ENCODE peak calls at places on chromosomes 7 and 10, in seven cellular contexts. One of them, this sample, is unnamed. For H3K9me3 and H3K4me1, the result is how much of the 10 kb centered on the place peaks cover.

GRCh38 chr7:96410440-96410839 is 88.5 kb upstream of the SLC25A13 start:
- DNase-seq in neural progenitor cell: no peak
- DNase-seq in right lobe of liver: no peak
- DNase-seq in upper lobe of left lung: no peak
- DNase-seq in kidney: no peak
- DNase-seq in A549: no peak
- DNase-seq in tibial nerve: no peak
- DNase-seq in this sample: no peak

GRCh38 chr7:133061357-133061756 is 20.5 kb downstream of the CHCHD3 start:
- DNase-seq in upper lobe of left lung: no peak
- DNase-seq in A549: no peak
- DNase-seq in kidney: no peak
- DNase-seq in neural progenitor cell: no peak
- DNase-seq in tibial nerve: no peak
- DNase-seq in right lobe of liver: no peak
- DNase-seq in this sample: no peak

GRCh38 chr10:92112462-92112861 is 178.4 kb downstream of the CPEB3 start:
- DNase-seq in neural progenitor cell: no peak
- DNase-seq in right lobe of liver: no peak
- DNase-seq in tibial nerve: no peak
- DNase-seq in upper lobe of left lung: no peak
- DNase-seq in kidney: no peak
- DNase-seq in A549: no peak
- DNase-seq in this sample: no peak

GRCh38 chr10:63210611-63211196 is 77.6 kb downstream of the NRBF2 start:
- DNase-seq in kidney: no peak
- DNase-seq in A549: no peak
- DNase-seq in tibial nerve: no peak
- DNase-seq in right lobe of liver: no peak
- DNase-seq in upper lobe of left lung: no peak
- DNase-seq in neural progenitor cell: no peak
- DNase-seq in this sample: no peak

GRCh38 chr7:106755641-106756040 is 94.7 kb upstream of the CCDC71L start:
- DNase-seq in right lobe of liver: no peak
- DNase-seq in A549: no peak
- DNase-seq in kidney: no peak
- DNase-seq in tibial nerve: no peak
- DNase-seq in neural progenitor cell: no peak
- DNase-seq in upper lobe of left lung: no peak
- DNase-seq in this sample: no peak

GRCh38 chr7:48296976-48297375 is 125.7 kb downstream of the ABCA13 start:
- DNase-seq in upper lobe of left lung: no peak
- DNase-seq in A549: no peak
- DNase-seq in kidney: no peak
- DNase-seq in right lobe of liver: no peak
- DNase-seq in tibial nerve: no peak
- DNase-seq in neural progenitor cell: no peak
- DNase-seq in this sample: no peak

GRCh38 chr7:136956671-136957070 is 88.2 kb downstream of the CHRM2 start:
- DNase-seq in upper lobe of left lung: no peak
- DNase-seq in right lobe of liver: no peak
- DNase-seq in kidney: no peak
- DNase-seq in tibial nerve: no peak
- DNase-seq in neural progenitor cell: no peak
- DNase-seq in A549: no peak
- DNase-seq in this sample: no peak

GRCh38 chr7:32616625-32617024 is 121.3 kb downstream of the AVL9 start:
- DNase-seq in kidney: no peak
- DNase-seq in neural progenitor cell: no peak
- DNase-seq in upper lobe of left lung: no peak
- DNase-seq in tibial nerve: peak
- DNase-seq in A549: peak
- DNase-seq in right lobe of liver: no peak
- DNase-seq in this sample: peak

GRCh38 chr7:137488038-137488437 is 144.5 kb upstream of the PTN start:
- DNase-seq in A549: no peak
- DNase-seq in upper lobe of left lung: no peak
- DNase-seq in kidney: no peak
- DNase-seq in right lobe of liver: no peak
- DNase-seq in tibial nerve: no peak
- DNase-seq in neural progenitor cell: no peak
- DNase-seq in this sample: no peak

GRCh38 chr7:22675917-22676343 is 51.1 kb upstream of the IL6 start:
- DNase-seq in kidney: no peak
- DNase-seq in neural progenitor cell: no peak
- DNase-seq in A549: no peak
- DNase-seq in tibial nerve: no peak
- DNase-seq in right lobe of liver: no peak
- DNase-seq in upper lobe of left lung: no peak
- DNase-seq in this sample: no peak

GRCh38 chr10:19498348-19499290 is 317.6 kb upstream of the PLXDC2 start:
- DNase-seq in kidney: no peak
- DNase-seq in neural progenitor cell: no peak
- DNase-seq in right lobe of liver: no peak
- DNase-seq in tibial nerve: peak
- DNase-seq in A549: no peak
- DNase-seq in upper lobe of left lung: no peak
- DNase-seq in this sample: no peak

GRCh38 chr7:105782391-105783063 is 93.9 kb downstream of the ATXN7L1 start:
- DNase-seq in upper lobe of left lung: no peak
- DNase-seq in tibial nerve: peak
- DNase-seq in right lobe of liver: no peak
- DNase-seq in kidney: no peak
- DNase-seq in A549: peak
- DNase-seq in neural progenitor cell: no peak
- DNase-seq in this sample: peak

GRCh38 chr7:68381731-68382130 is 1216.5 kb upstream of the AUTS2 start:
- DNase-seq in tibial nerve: no peak
- DNase-seq in A549: no peak
- DNase-seq in neural progenitor cell: no peak
- DNase-seq in kidney: no peak
- DNase-seq in right lobe of liver: no peak
- DNase-seq in upper lobe of left lung: no peak
- DNase-seq in this sample: no peak
- H3K9me3 ChIP-seq in tibial nerve: under half
- H3K9me3 ChIP-seq in A549: under half
- H3K9me3 ChIP-seq in neural progenitor cell: under half
- H3K9me3 ChIP-seq in kidney: under half
- H3K9me3 ChIP-seq in right lobe of liver: under half
- H3K9me3 ChIP-seq in upper lobe of left lung: under half
- H3K9me3 ChIP-seq in this sample: under half

GRCh38 chr10:124725791-124726190 is 18.4 kb downstream of the FAM53B start:
- DNase-seq in upper lobe of left lung: no peak
- DNase-seq in tibial nerve: no peak
- DNase-seq in A549: no peak
- DNase-seq in kidney: no peak
- DNase-seq in neural progenitor cell: no peak
- DNase-seq in right lobe of liver: no peak
- DNase-seq in this sample: no peak

GRCh38 chr10:124725171-124725631 is 19.0 kb downstream of the FAM53B start:
- DNase-seq in right lobe of liver: no peak
- DNase-seq in upper lobe of left lung: no peak
- DNase-seq in kidney: peak
- DNase-seq in neural progenitor cell: no peak
- DNase-seq in A549: no peak
- DNase-seq in tibial nerve: no peak
- DNase-seq in this sample: peak

GRCh38 chr10:124728830-124729661 is 15.1 kb downstream of the FAM53B start:
- DNase-seq in right lobe of liver: no peak
- DNase-seq in upper lobe of left lung: no peak
- DNase-seq in kidney: peak
- DNase-seq in A549: no peak
- DNase-seq in neural progenitor cell: no peak
- DNase-seq in tibial nerve: no peak
- DNase-seq in this sample: peak

GRCh38 chr10:124728071-124728829 is 15.9 kb downstream of the FAM53B start:
- DNase-seq in right lobe of liver: no peak
- DNase-seq in A549: no peak
- DNase-seq in neural progenitor cell: no peak
- DNase-seq in kidney: peak
- DNase-seq in upper lobe of left lung: no peak
- DNase-seq in tibial nerve: no peak
- DNase-seq in this sample: peak

GRCh38 chr10:124727389-124727960 is 16.7 kb downstream of the FAM53B start:
- DNase-seq in upper lobe of left lung: no peak
- DNase-seq in kidney: no peak
- DNase-seq in A549: no peak
- DNase-seq in right lobe of liver: no peak
- DNase-seq in tibial nerve: no peak
- DNase-seq in neural progenitor cell: no peak
- DNase-seq in this sample: no peak
- H3K4me1 ChIP-seq in upper lobe of left lung: half or more
- H3K4me1 ChIP-seq in kidney: half or more
- H3K4me1 ChIP-seq in A549: under half
- H3K4me1 ChIP-seq in right lobe of liver: under half
- H3K4me1 ChIP-seq in tibial nerve: half or more
- H3K4me1 ChIP-seq in neural progenitor cell: under half
- H3K4me1 ChIP-seq in this sample: under half

GRCh38 chr7:64528770-64529169 is 34.1 kb downstream of the ZNF680 start:
- DNase-seq in A549: no peak
- DNase-seq in right lobe of liver: no peak
- DNase-seq in tibial nerve: no peak
- DNase-seq in neural progenitor cell: no peak
- DNase-seq in upper lobe of left lung: no peak
- DNase-seq in kidney: no peak
- DNase-seq in this sample: no peak
- H3K9me3 ChIP-seq in A549: half or more
- H3K9me3 ChIP-seq in right lobe of liver: under half
- H3K9me3 ChIP-seq in tibial nerve: half or more
- H3K9me3 ChIP-seq in neural progenitor cell: half or more
- H3K9me3 ChIP-seq in upper lobe of left lung: half or more
- H3K9me3 ChIP-seq in kidney: under half
- H3K9me3 ChIP-seq in this sample: under half

GRCh38 chr7:20513341-20513740 is 102.1 kb upstream of the ABCB5 start:
- DNase-seq in tibial nerve: no peak
- DNase-seq in neural progenitor cell: no peak
- DNase-seq in kidney: no peak
- DNase-seq in right lobe of liver: no peak
- DNase-seq in A549: no peak
- DNase-seq in upper lobe of left lung: no peak
- DNase-seq in this sample: no peak
- H3K4me1 ChIP-seq in tibial nerve: under half
- H3K4me1 ChIP-seq in neural progenitor cell: under half
- H3K4me1 ChIP-seq in kidney: under half
- H3K4me1 ChIP-seq in right lobe of liver: under half
- H3K4me1 ChIP-seq in A549: under half
- H3K4me1 ChIP-seq in upper lobe of left lung: under half
- H3K4me1 ChIP-seq in this sample: under half

DNA sequence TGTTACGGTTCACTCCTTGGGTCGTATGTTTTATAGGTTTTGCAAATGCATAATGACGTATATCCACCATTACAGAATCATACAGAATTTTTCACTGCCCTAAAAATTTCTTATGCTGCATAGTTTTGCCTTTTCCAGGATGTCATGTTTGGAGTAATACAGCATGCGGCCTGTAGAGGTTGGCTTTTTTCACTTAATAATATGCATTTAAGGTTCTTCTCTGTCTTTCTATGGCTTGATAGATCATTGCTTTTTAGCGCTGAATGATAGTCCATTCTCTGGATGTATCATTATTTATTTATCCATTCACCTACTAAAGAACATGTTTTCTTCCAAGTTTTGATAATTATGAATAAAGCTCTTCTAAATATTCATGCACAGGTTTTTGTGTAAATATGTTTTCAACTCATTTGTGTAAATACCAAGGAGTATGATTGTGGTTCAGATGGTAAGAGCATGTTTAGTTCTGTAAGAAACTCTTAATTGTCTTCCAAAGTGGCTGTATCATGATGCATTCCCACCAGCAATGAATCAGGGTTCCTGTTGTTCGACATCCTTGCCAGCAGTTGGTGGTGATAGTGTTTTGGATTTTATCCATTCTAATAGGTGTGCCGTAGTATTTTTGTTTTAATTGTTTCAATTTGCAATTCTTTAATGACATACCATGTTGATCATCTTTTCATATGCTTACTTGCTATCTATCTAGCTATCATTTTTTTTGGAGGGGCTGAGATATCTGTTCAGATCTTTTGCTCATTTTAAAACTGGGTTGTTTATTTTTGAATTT is 531.2 kb upstream of the GHITM start:
- DNase-seq in A549: no peak
- DNase-seq in neural progenitor cell: no peak
- DNase-seq in kidney: no peak
- DNase-seq in tibial nerve: no peak
- DNase-seq in right lobe of liver: no peak
- DNase-seq in upper lobe of left lung: no peak
- DNase-seq in this sample: no peak
- H3K9me3 ChIP-seq in A549: under half
- H3K9me3 ChIP-seq in neural progenitor cell: under half
- H3K9me3 ChIP-seq in kidney: under half
- H3K9me3 ChIP-seq in tibial nerve: under half
- H3K9me3 ChIP-seq in right lobe of liver: under half
- H3K9me3 ChIP-seq in upper lobe of left lung: under half
- H3K9me3 ChIP-seq in this sample: under half

DNA sequence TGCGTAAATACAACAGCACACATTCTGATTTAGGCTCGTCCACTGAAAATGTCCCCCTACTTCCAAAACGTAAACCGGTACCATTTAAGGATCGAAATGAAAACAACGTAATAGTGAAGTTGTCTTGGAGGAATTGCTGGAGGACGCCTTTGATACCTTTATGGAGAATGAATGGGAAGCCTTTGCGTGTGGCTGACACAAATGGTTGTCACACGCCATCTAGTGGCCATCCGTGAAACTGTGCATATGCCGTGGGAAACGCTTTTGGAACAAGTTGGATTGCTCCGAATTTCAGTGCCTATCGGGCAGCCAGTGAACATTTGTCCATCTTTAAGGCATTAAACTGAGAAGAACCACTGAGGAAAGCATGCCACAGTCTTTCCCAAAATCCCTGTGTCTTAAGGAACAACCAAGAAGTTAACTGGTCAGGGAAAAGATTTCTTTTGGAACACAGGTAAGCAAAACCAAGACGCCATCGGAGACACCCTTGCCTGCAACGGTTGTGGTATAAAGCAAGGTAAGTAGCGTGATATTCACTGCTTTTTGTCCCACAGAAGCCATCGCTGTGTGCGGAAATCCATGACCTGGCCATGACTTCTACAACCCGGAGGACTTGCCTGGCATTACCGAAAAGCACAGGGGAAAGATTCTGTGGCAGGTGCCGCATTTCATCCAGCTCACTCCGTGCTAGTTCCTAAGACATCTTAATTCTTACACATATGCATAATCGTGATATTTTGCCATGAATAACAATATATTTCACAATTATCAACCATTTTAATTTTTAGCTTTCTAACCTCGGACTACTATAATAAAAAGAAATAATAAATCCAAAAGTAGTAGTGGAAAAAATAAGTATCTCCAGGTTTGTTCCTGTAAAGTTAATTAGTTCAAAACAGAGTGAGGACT is 100.6 kb downstream of the FAM204A start:
- DNase-seq in kidney: peak
- DNase-seq in right lobe of liver: peak
- DNase-seq in upper lobe of left lung: no peak
- DNase-seq in neural progenitor cell: peak
- DNase-seq in A549: peak
- DNase-seq in tibial nerve: peak
- DNase-seq in this sample: peak
- H3K4me1 ChIP-seq in kidney: under half
- H3K4me1 ChIP-seq in right lobe of liver: under half
- H3K4me1 ChIP-seq in upper lobe of left lung: under half
- H3K4me1 ChIP-seq in neural progenitor cell: half or more
- H3K4me1 ChIP-seq in A549: under half
- H3K4me1 ChIP-seq in tibial nerve: under half
- H3K4me1 ChIP-seq in this sample: under half

GRCh38 chr7:27616186-27616491 is 46.5 kb downstream of the HIBADH start:
- DNase-seq in upper lobe of left lung: no peak
- DNase-seq in neural progenitor cell: no peak
- DNase-seq in kidney: no peak
- DNase-seq in right lobe of liver: no peak
- DNase-seq in A549: no peak
- DNase-seq in tibial nerve: no peak
- DNase-seq in this sample: no peak
- H3K9me3 ChIP-seq in upper lobe of left lung: under half
- H3K9me3 ChIP-seq in neural progenitor cell: under half
- H3K9me3 ChIP-seq in kidney: under half
- H3K9me3 ChIP-seq in right lobe of liver: under half
- H3K9me3 ChIP-seq in A549: under half
- H3K9me3 ChIP-seq in tibial nerve: under half
- H3K9me3 ChIP-seq in this sample: under half

This sample was measured in osteoblast.